ENCODE peak calls at places on chromosome 6, in seven cellular contexts. R is transverse colon, D is AG04450, O is heart right ventricle, I is right lobe of liver, A is prostate gland, P is pancreas. Q is an unnamed sample.
A peak's percentile ranks its signal among the peaks of the same experiment; 100 is the strongest.

GRCh38 chr6:130945401-130945919 is 117.6 kb downstream of the EPB41L2 start:
- DNase-seq in R (no peak), D (no peak), O (no peak), I (no peak), A (no peak), P (no peak), Q (no peak)

GRCh38 chr6:38973178-38974057 is 75.2 kb upstream of the GLP1R start:
- DNase-seq in R (no peak), D (peak; percentile 38), O (no peak), I (no peak), A (peak; percentile 51), P (peak; percentile 20), Q (no peak)

GRCh38 chr6:168837231-168837903 is 396.4 kb downstream of the SMOC2 start:
- DNase-seq in R (no peak), D (no peak), O (no peak), I (no peak), A (no peak), P (no peak), Q (no peak)

GRCh38 chr6:119647309-119647708 is 297.7 kb upstream of the MAN1A1 start:
- DNase-seq in R (no peak), D (no peak), O (no peak), I (no peak), A (no peak), P (no peak), Q (no peak)

GRCh38 chr6:72466471-72466870 is 155.4 kb upstream of the KCNQ5 start:
- DNase-seq in R (no peak), D (no peak), O (no peak), I (no peak), A (no peak), P (no peak), Q (no peak)

GRCh38 chr6:57162516-57162915 is 9.6 kb upstream of the BAG2 start:
- DNase-seq in R (no peak), D (no peak), O (no peak), I (no peak), A (no peak), P (no peak), Q (no peak)

GRCh38 chr6:53152576-53152975 is 3.9 kb upstream of the GCM1 start:
- DNase-seq in R (no peak), D (no peak), O (no peak), I (no peak), A (no peak), P (no peak), Q (no peak)

GRCh38 chr6:157273756-157274088 is 49.6 kb downstream of the TMEM242 start:
- DNase-seq in R (peak; percentile 62), D (no peak), O (peak; percentile 49), I (no peak), A (no peak), P (no peak), Q (peak; percentile 62)

GRCh38 chr6:138311268-138311667 is 66.4 kb upstream of the SMIM28 start:
- DNase-seq in R (no peak), D (no peak), O (no peak), I (no peak), A (no peak), P (no peak), Q (no peak)

GRCh38 chr6:155155787-155156447 is 107.9 kb upstream of the CLDN20 start:
- DNase-seq in R (no peak), D (no peak), O (no peak), I (no peak), A (no peak), P (no peak), Q (no peak)

GRCh38 chr6:33613794-33614166 is 7.3 kb upstream of the ITPR3 start:
- DNase-seq in R (peak; percentile 35), D (no peak), O (no peak), I (no peak), A (no peak), P (no peak), Q (no peak)

GRCh38 chr6:147099974-147100373 is 104.2 kb upstream of the STXBP5 start:
- DNase-seq in R (no peak), D (peak; percentile 61), O (no peak), I (no peak), A (no peak), P (no peak), Q (no peak)

GRCh38 chr6:66161546-66162108 is 454.6 kb upstream of the EYS start:
- DNase-seq in R (no peak), D (no peak), O (no peak), I (no peak), A (no peak), P (no peak), Q (no peak)
- H3K9me3 ChIP-seq in R (peaks cover 7% of the 10 kb centered on the region), D (peaks cover 10% of the 10 kb centered on the region), O (peaks cover 26% of the 10 kb centered on the region), I (no peaks in the 10 kb centered on the region), A (no peaks in the 10 kb centered on the region), P (no peaks in the 10 kb centered on the region), Q (peaks cover 4% of the 10 kb centered on the region)

GRCh38 chr6:149925253-149925973 is 2.5 kb upstream of the RAET1G start:
- DNase-seq in R (peak; percentile 42), D (no peak), O (peak; percentile 49), I (peak; percentile 35), A (no peak), P (no peak), Q (no peak)

GRCh38 chr6:149924206-149924932 is 1.4 kb upstream of the RAET1G start:
- DNase-seq in R (no peak), D (no peak), O (no peak), I (no peak), A (no peak), P (no peak), Q (no peak)

GRCh38 chr6:149923327-149923986 is 536 bp upstream of the RAET1G start:
- DNase-seq in R (no peak), D (no peak), O (no peak), I (no peak), A (no peak), P (no peak), Q (no peak)

GRCh38 chr6:149925974-149926777 is 3.3 kb upstream of the RAET1G start:
- DNase-seq in R (peak; percentile 93), D (peak; percentile 29), O (peak; percentile 87), I (peak; percentile 89), A (peak; percentile 90), P (peak; percentile 82), Q (peak; percentile 55)

DNA sequence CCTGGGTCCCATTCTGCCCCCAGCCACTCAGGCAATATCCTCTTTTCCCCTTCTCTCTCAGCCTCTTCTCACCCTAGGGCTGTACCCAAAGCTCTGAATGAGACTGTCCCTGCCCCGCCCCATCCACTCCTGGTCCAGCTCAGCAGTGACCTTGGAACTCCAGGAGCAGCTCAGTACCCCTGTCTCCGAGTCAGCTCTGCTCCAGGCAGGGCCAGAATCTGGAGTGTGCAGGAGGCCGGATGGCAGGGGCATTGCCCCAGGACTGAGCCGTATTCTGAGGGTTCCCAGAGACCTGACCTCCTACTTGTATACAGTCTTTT is 2.0 kb upstream of the RAET1G start:
- DNase-seq in R (no peak), D (no peak), O (no peak), I (no peak), A (no peak), P (no peak), Q (no peak)
- H3K9me3 ChIP-seq in R (no peaks in the 10 kb centered on the region), D (no peaks in the 10 kb centered on the region), O (no peaks in the 10 kb centered on the region), I (no peaks in the 10 kb centered on the region), A (no peaks in the 10 kb centered on the region), P (no peaks in the 10 kb centered on the region), Q (no peaks in the 10 kb centered on the region)

GRCh38 chr6:28769626-28770402 is 154.0 kb downstream of the TRIM27 start:
- DNase-seq in R (no peak), D (no peak), O (no peak), I (no peak), A (no peak), P (no peak), Q (no peak)
- H3K9me3 ChIP-seq in R (no peaks in the 10 kb centered on the region), D (no peaks in the 10 kb centered on the region), O (no peaks in the 10 kb centered on the region), I (no peaks in the 10 kb centered on the region), A (no peaks in the 10 kb centered on the region), P (no peaks in the 10 kb centered on the region), Q (peaks cover 14% of the 10 kb centered on the region)

GRCh38 chr6:77965449-77965848 is 312.6 kb downstream of the MEI4 start:
- DNase-seq in R (no peak), D (no peak), O (no peak), I (no peak), A (no peak), P (no peak), Q (no peak)
- H3K9me3 ChIP-seq in R (peaks cover 13% of the 10 kb centered on the region), D (peaks cover 9% of the 10 kb centered on the region), O (peaks cover 22% of the 10 kb centered on the region), I (no peaks in the 10 kb centered on the region), A (no peaks in the 10 kb centered on the region), P (no peaks in the 10 kb centered on the region), Q (no peaks in the 10 kb centered on the region)

DNA sequence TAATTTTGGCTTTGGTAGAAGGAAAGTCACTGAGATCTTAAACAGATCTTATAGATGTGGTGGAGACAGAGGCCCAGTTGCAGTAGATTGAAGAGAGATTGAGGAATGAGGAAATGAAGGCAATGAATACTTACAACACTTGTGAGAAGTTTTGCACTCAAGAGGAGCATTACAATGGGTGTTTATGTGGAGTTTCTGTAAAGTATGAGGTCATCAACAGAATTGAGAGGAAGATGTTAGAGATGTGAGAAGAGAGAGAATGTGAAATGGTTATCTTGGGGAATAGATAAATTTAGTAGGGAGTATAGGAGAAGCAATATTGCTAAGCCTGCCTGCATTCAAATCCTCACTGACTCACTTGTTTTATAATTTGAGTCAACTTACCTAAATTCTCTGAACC is 83.4 kb downstream of the GFRAL start:
- DNase-seq in R (no peak), D (no peak), O (no peak), I (no peak), A (no peak), P (no peak), Q (no peak)
- H3K9me3 ChIP-seq in R (no peaks in the 10 kb centered on the region), D (no peaks in the 10 kb centered on the region), O (no peaks in the 10 kb centered on the region), I (no peaks in the 10 kb centered on the region), A (no peaks in the 10 kb centered on the region), P (no peaks in the 10 kb centered on the region), Q (no peaks in the 10 kb centered on the region)

GRCh38 chr6:21874372-21874771 is 280.8 kb downstream of the SOX4 start:
- DNase-seq in R (no peak), D (no peak), O (no peak), I (no peak), A (no peak), P (no peak), Q (no peak)
- H3K9me3 ChIP-seq in R (no peaks in the 10 kb centered on the region), D (peaks cover 6% of the 10 kb centered on the region), O (no peaks in the 10 kb centered on the region), I (no peaks in the 10 kb centered on the region), A (no peaks in the 10 kb centered on the region), P (no peaks in the 10 kb centered on the region), Q (no peaks in the 10 kb centered on the region)

DNA sequence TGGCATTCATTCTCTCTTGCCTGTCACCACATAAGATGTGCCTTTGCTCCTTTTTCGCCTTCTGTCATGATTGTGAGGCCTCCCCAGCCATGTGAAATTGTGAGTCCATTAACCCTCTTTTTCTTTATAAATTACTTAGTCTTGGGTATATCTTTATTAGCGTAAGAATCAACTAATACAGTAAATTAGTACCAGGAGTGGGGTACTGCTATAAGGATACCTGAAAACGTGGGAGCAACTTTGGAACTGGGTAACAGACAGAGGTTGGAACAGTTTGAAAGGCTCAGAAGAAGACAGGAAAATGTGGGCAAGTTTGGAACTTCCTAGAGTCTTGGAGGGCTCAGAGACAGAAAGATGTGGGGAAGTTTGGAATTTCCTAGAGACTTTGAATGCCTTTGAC is 46.6 kb downstream of the RNF182 start:
- DNase-seq in R (no peak), D (no peak), O (no peak), I (no peak), A (no peak), P (no peak), Q (no peak)
- H3K9me3 ChIP-seq in R (peaks cover 17% of the 10 kb centered on the region), D (peaks cover 13% of the 10 kb centered on the region), O (peaks cover 35% of the 10 kb centered on the region), I (no peaks in the 10 kb centered on the region), A (no peaks in the 10 kb centered on the region), P (no peaks in the 10 kb centered on the region), Q (no peaks in the 10 kb centered on the region)